ENCODE peak calls at places on chromosomes 7 and 10, in eight cellular contexts. One of them, this sample, is unnamed.
A peak's percentile ranks its signal among the peaks of the same experiment; 100 is the strongest.

GRCh38 chr7:50679218-50680007 is 103.3 kb downstream of the GRB10 start:
- DNase-seq in BE2C: no peak
- DNase-seq in brain microvascular endothelial cell: no peak
- DNase-seq in HL-60: no peak
- DNase-seq in transverse colon: no peak
- DNase-seq in Panc1: peak; percentile 12
- DNase-seq in fibroblast of mammary gland: peak; percentile 74
- DNase-seq in neural progenitor cell: peak; percentile 31
- DNase-seq in this sample: peak; percentile 70

GRCh38 chr10:132891994-132892393 is 50.4 kb downstream of the CFAP46 start:
- DNase-seq in BE2C: no peak
- DNase-seq in brain microvascular endothelial cell: no peak
- DNase-seq in HL-60: no peak
- DNase-seq in transverse colon: no peak
- DNase-seq in Panc1: no peak
- DNase-seq in fibroblast of mammary gland: peak; percentile 15
- DNase-seq in neural progenitor cell: no peak
- DNase-seq in this sample: no peak

GRCh38 chr7:37395618-37396259 is 52.9 kb downstream of the ELMO1 start:
- DNase-seq in BE2C: no peak
- DNase-seq in brain microvascular endothelial cell: no peak
- DNase-seq in HL-60: no peak
- DNase-seq in transverse colon: no peak
- DNase-seq in Panc1: no peak
- DNase-seq in fibroblast of mammary gland: no peak
- DNase-seq in neural progenitor cell: no peak
- DNase-seq in this sample: no peak

GRCh38 chr7:128876586-128876977 is 13.9 kb downstream of the ATP6V1F start:
- DNase-seq in BE2C: no peak
- DNase-seq in brain microvascular endothelial cell: no peak
- DNase-seq in HL-60: no peak
- DNase-seq in transverse colon: peak; percentile 61
- DNase-seq in Panc1: no peak
- DNase-seq in fibroblast of mammary gland: no peak
- DNase-seq in neural progenitor cell: no peak
- DNase-seq in this sample: no peak

GRCh38 chr10:133176546-133176945 is 16.5 kb downstream of the KNDC1 start:
- DNase-seq in BE2C: no peak
- DNase-seq in brain microvascular endothelial cell: no peak
- DNase-seq in HL-60: no peak
- DNase-seq in transverse colon: no peak
- DNase-seq in Panc1: no peak
- DNase-seq in fibroblast of mammary gland: no peak
- DNase-seq in neural progenitor cell: no peak
- DNase-seq in this sample: no peak

GRCh38 chr10:114499630-114500190 is 95.4 kb upstream of the AFAP1L2 start:
- DNase-seq in BE2C: no peak
- DNase-seq in brain microvascular endothelial cell: no peak
- DNase-seq in HL-60: no peak
- DNase-seq in transverse colon: peak; percentile 87
- DNase-seq in Panc1: no peak
- DNase-seq in fibroblast of mammary gland: no peak
- DNase-seq in neural progenitor cell: no peak
- DNase-seq in this sample: no peak

GRCh38 chr7:131057015-131057518 is 270.6 kb upstream of the MKLN1 start:
- DNase-seq in BE2C: no peak
- DNase-seq in brain microvascular endothelial cell: peak; percentile 60
- DNase-seq in HL-60: no peak
- DNase-seq in transverse colon: no peak
- DNase-seq in Panc1: no peak
- DNase-seq in fibroblast of mammary gland: peak; percentile 83
- DNase-seq in neural progenitor cell: no peak
- DNase-seq in this sample: peak; percentile 97

GRCh38 chr10:56178210-56178609 is 182.8 kb downstream of the ZWINT start:
- DNase-seq in BE2C: no peak
- DNase-seq in brain microvascular endothelial cell: no peak
- DNase-seq in HL-60: no peak
- DNase-seq in transverse colon: no peak
- DNase-seq in Panc1: no peak
- DNase-seq in fibroblast of mammary gland: no peak
- DNase-seq in neural progenitor cell: no peak
- DNase-seq in this sample: no peak

GRCh38 chr10:110993024-110993693 is 73.8 kb downstream of the SHOC2 start:
- DNase-seq in BE2C: no peak
- DNase-seq in brain microvascular endothelial cell: peak; percentile 70
- DNase-seq in HL-60: no peak
- DNase-seq in transverse colon: no peak
- DNase-seq in Panc1: no peak
- DNase-seq in fibroblast of mammary gland: peak; percentile 92
- DNase-seq in neural progenitor cell: no peak
- DNase-seq in this sample: peak; percentile 90

GRCh38 chr7:107152011-107152410 is 16.8 kb upstream of the HBP1 start:
- DNase-seq in BE2C: no peak
- DNase-seq in brain microvascular endothelial cell: peak; percentile 32
- DNase-seq in HL-60: no peak
- DNase-seq in transverse colon: no peak
- DNase-seq in Panc1: no peak
- DNase-seq in fibroblast of mammary gland: peak; percentile 73
- DNase-seq in neural progenitor cell: no peak
- DNase-seq in this sample: peak; percentile 70

GRCh38 chr7:51265066-51265907 is 51.3 kb downstream of the COBL start:
- DNase-seq in BE2C: no peak
- DNase-seq in brain microvascular endothelial cell: no peak
- DNase-seq in HL-60: no peak
- DNase-seq in transverse colon: peak; percentile 72
- DNase-seq in Panc1: no peak
- DNase-seq in fibroblast of mammary gland: no peak
- DNase-seq in neural progenitor cell: no peak
- DNase-seq in this sample: no peak

GRCh38 chr7:41028591-41028990 is 674.3 kb downstream of the INHBA start:
- DNase-seq in BE2C: no peak
- DNase-seq in brain microvascular endothelial cell: peak; percentile 32
- DNase-seq in HL-60: no peak
- DNase-seq in transverse colon: no peak
- DNase-seq in Panc1: no peak
- DNase-seq in fibroblast of mammary gland: no peak
- DNase-seq in neural progenitor cell: no peak
- DNase-seq in this sample: no peak

GRCh38 chr7:8155836-8156235 is 106.1 kb downstream of the ICA1 start:
- DNase-seq in BE2C: no peak
- DNase-seq in brain microvascular endothelial cell: no peak
- DNase-seq in HL-60: no peak
- DNase-seq in transverse colon: no peak
- DNase-seq in Panc1: no peak
- DNase-seq in fibroblast of mammary gland: no peak
- DNase-seq in neural progenitor cell: no peak
- DNase-seq in this sample: no peak

GRCh38 chr10:112952282-112952991 is 2.4 kb downstream of the TCF7L2 start:
- DNase-seq in BE2C: peak; percentile 16
- DNase-seq in brain microvascular endothelial cell: no peak
- DNase-seq in HL-60: no peak
- DNase-seq in transverse colon: peak; percentile 25
- DNase-seq in Panc1: no peak
- DNase-seq in fibroblast of mammary gland: no peak
- DNase-seq in neural progenitor cell: peak; percentile 78
- DNase-seq in this sample: peak; percentile 41

GRCh38 chr7:12709731-12710502 is 22.5 kb downstream of the ARL4A start:
- DNase-seq in BE2C: no peak
- DNase-seq in brain microvascular endothelial cell: no peak
- DNase-seq in HL-60: no peak
- DNase-seq in transverse colon: no peak
- DNase-seq in Panc1: no peak
- DNase-seq in fibroblast of mammary gland: peak; percentile 69
- DNase-seq in neural progenitor cell: no peak
- DNase-seq in this sample: peak; percentile 72

GRCh38 chr7:25750738-25751529 is 401.1 kb upstream of the NFE2L3 start:
- DNase-seq in BE2C: no peak
- DNase-seq in brain microvascular endothelial cell: no peak
- DNase-seq in HL-60: no peak
- DNase-seq in transverse colon: no peak
- DNase-seq in Panc1: no peak
- DNase-seq in fibroblast of mammary gland: no peak
- DNase-seq in neural progenitor cell: no peak
- DNase-seq in this sample: peak; percentile 13

GRCh38 chr10:31819393-31819820 is 109.2 kb downstream of the ARHGAP12 start:
- DNase-seq in BE2C: no peak
- DNase-seq in brain microvascular endothelial cell: peak; percentile 5
- DNase-seq in HL-60: no peak
- DNase-seq in transverse colon: no peak
- DNase-seq in Panc1: no peak
- DNase-seq in fibroblast of mammary gland: peak; percentile 84
- DNase-seq in neural progenitor cell: no peak
- DNase-seq in this sample: no peak

GRCh38 chr10:132677905-132678298 is 108.0 kb downstream of the NKX6-2 start:
- DNase-seq in BE2C: peak; percentile 30
- DNase-seq in brain microvascular endothelial cell: no peak
- DNase-seq in HL-60: no peak
- DNase-seq in transverse colon: no peak
- DNase-seq in Panc1: no peak
- DNase-seq in fibroblast of mammary gland: no peak
- DNase-seq in neural progenitor cell: no peak
- DNase-seq in this sample: no peak

GRCh38 chr10:72337039-72337629 is 17.6 kb downstream of the DNAJB12 start:
- DNase-seq in BE2C: peak; percentile 92
- DNase-seq in brain microvascular endothelial cell: peak; percentile 57
- DNase-seq in HL-60: no peak
- DNase-seq in transverse colon: peak; percentile 86
- DNase-seq in Panc1: no peak
- DNase-seq in fibroblast of mammary gland: peak; percentile 77
- DNase-seq in neural progenitor cell: peak; percentile 84
- DNase-seq in this sample: peak; percentile 82

GRCh38 chr10:28661035-28661434 is 16.3 kb upstream of the BAMBI start:
- DNase-seq in BE2C: no peak
- DNase-seq in brain microvascular endothelial cell: peak; percentile 88
- DNase-seq in HL-60: no peak
- DNase-seq in transverse colon: no peak
- DNase-seq in Panc1: no peak
- DNase-seq in fibroblast of mammary gland: peak; percentile 87
- DNase-seq in neural progenitor cell: no peak
- DNase-seq in this sample: peak; percentile 92

GRCh38 chr10:7071421-7071820 is 339.4 kb downstream of the SFMBT2 start:
- DNase-seq in BE2C: no peak
- DNase-seq in brain microvascular endothelial cell: no peak
- DNase-seq in HL-60: no peak
- DNase-seq in transverse colon: no peak
- DNase-seq in Panc1: no peak
- DNase-seq in fibroblast of mammary gland: no peak
- DNase-seq in neural progenitor cell: no peak
- DNase-seq in this sample: no peak

GRCh38 chr7:18580945-18581344 is 85.4 kb downstream of the HDAC9 start:
- DNase-seq in BE2C: no peak
- DNase-seq in brain microvascular endothelial cell: no peak
- DNase-seq in HL-60: no peak
- DNase-seq in transverse colon: no peak
- DNase-seq in Panc1: no peak
- DNase-seq in fibroblast of mammary gland: no peak
- DNase-seq in neural progenitor cell: no peak
- DNase-seq in this sample: no peak

GRCh38 chr10:85888559-85888958 is 478.0 kb downstream of the GRID1 start:
- DNase-seq in BE2C: no peak
- DNase-seq in brain microvascular endothelial cell: no peak
- DNase-seq in HL-60: no peak
- DNase-seq in transverse colon: no peak
- DNase-seq in Panc1: no peak
- DNase-seq in fibroblast of mammary gland: no peak
- DNase-seq in neural progenitor cell: no peak
- DNase-seq in this sample: no peak

GRCh38 chr10:15715619-15716227 is 4.0 kb downstream of the ITGA8 start:
- DNase-seq in BE2C: peak; percentile 12
- DNase-seq in brain microvascular endothelial cell: peak; percentile 19
- DNase-seq in HL-60: no peak
- DNase-seq in transverse colon: no peak
- DNase-seq in Panc1: no peak
- DNase-seq in fibroblast of mammary gland: peak; percentile 38
- DNase-seq in neural progenitor cell: peak; percentile 56
- DNase-seq in this sample: peak; percentile 54

GRCh38 chr7:66050337-66050957 is 25.2 kb upstream of the ASL start:
- DNase-seq in BE2C: peak; percentile 46
- DNase-seq in brain microvascular endothelial cell: no peak
- DNase-seq in HL-60: no peak
- DNase-seq in transverse colon: no peak
- DNase-seq in Panc1: no peak
- DNase-seq in fibroblast of mammary gland: no peak
- DNase-seq in neural progenitor cell: no peak
- DNase-seq in this sample: no peak

GRCh38 chr7:97844036-97844435 is 28.2 kb downstream of the ASNS start:
- DNase-seq in BE2C: no peak
- DNase-seq in brain microvascular endothelial cell: no peak
- DNase-seq in HL-60: no peak
- DNase-seq in transverse colon: no peak
- DNase-seq in Panc1: no peak
- DNase-seq in fibroblast of mammary gland: peak; percentile 24
- DNase-seq in neural progenitor cell: no peak
- DNase-seq in this sample: peak; percentile 46
- TF ChIP-seq CTCF in BE2C: peak; percentile 33
- TF ChIP-seq CTCF in brain microvascular endothelial cell: peak; percentile 17
- TF ChIP-seq CTCF in HL-60: no peak
- TF ChIP-seq CTCF in transverse colon: no peak
- TF ChIP-seq CTCF in Panc1: peak; percentile 38
- TF ChIP-seq CTCF in fibroblast of mammary gland: peak; percentile 26
- TF ChIP-seq CTCF in neural progenitor cell: peak; percentile 6
- TF ChIP-seq CTCF in this sample: peak; percentile 45

GRCh38 chr7:21253740-21254687 is 173.9 kb upstream of the SP4 start:
- DNase-seq in BE2C: peak; percentile 61
- DNase-seq in brain microvascular endothelial cell: peak; percentile 51
- DNase-seq in HL-60: no peak
- DNase-seq in transverse colon: peak; percentile 57
- DNase-seq in Panc1: peak; percentile 47
- DNase-seq in fibroblast of mammary gland: peak; percentile 35
- DNase-seq in neural progenitor cell: peak; percentile 91
- DNase-seq in this sample: peak; percentile 76
- H3K4me3 ChIP-seq in BE2C: no peak overlapping the region
- H3K4me3 ChIP-seq in brain microvascular endothelial cell: no peak overlapping the region
- H3K4me3 ChIP-seq in HL-60: no peak overlapping the region
- H3K4me3 ChIP-seq in transverse colon: no peak overlapping the region
- H3K4me3 ChIP-seq in Panc1: no peak overlapping the region
- H3K4me3 ChIP-seq in fibroblast of mammary gland: no peak overlapping the region
- H3K4me3 ChIP-seq in neural progenitor cell: peak overlapping the region; percentile 39
- H3K4me3 ChIP-seq in this sample: no peak overlapping the region

DNA sequence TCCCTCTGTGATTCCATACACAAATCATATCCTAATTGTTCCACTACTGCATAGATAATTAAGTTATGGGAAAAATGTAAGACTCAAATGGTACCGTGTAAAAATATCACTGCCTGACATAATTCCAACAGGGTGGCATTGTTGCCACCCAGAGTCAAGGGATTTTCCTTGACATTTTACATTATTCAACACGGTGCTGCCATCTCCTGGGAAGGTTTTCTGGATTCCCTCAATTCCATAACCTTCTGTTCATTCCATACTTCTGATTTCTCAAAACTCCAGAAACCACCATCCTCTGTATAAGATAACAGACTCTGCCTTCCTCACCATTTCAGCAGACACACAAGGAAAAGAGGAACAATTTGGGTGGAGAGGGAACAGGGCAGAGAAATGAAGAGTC is 495.9 kb downstream of the XPNPEP1 start:
- DNase-seq in BE2C: no peak
- DNase-seq in brain microvascular endothelial cell: no peak
- DNase-seq in HL-60: no peak
- DNase-seq in transverse colon: no peak
- DNase-seq in Panc1: no peak
- DNase-seq in fibroblast of mammary gland: no peak
- DNase-seq in neural progenitor cell: no peak
- DNase-seq in this sample: peak; percentile 2
- TF ChIP-seq CTCF in BE2C: no peak
- TF ChIP-seq CTCF in brain microvascular endothelial cell: peak; percentile 21
- TF ChIP-seq CTCF in HL-60: no peak
- TF ChIP-seq CTCF in transverse colon: no peak
- TF ChIP-seq CTCF in Panc1: no peak
- TF ChIP-seq CTCF in fibroblast of mammary gland: no peak
- TF ChIP-seq CTCF in neural progenitor cell: peak; percentile 42
- TF ChIP-seq CTCF in this sample: no peak

GRCh38 chr10:1026578-1026977 is 919 bp upstream of the IDI2 start:
- DNase-seq in BE2C: no peak
- DNase-seq in brain microvascular endothelial cell: no peak
- DNase-seq in HL-60: no peak
- DNase-seq in transverse colon: no peak
- DNase-seq in Panc1: no peak
- DNase-seq in fibroblast of mammary gland: no peak
- DNase-seq in neural progenitor cell: no peak
- DNase-seq in this sample: no peak
- H3K4me3 ChIP-seq in BE2C: no peak overlapping the region
- H3K4me3 ChIP-seq in brain microvascular endothelial cell: no peak overlapping the region
- H3K4me3 ChIP-seq in HL-60: no peak overlapping the region
- H3K4me3 ChIP-seq in transverse colon: no peak overlapping the region
- H3K4me3 ChIP-seq in Panc1: no peak overlapping the region
- H3K4me3 ChIP-seq in fibroblast of mammary gland: no peak overlapping the region
- H3K4me3 ChIP-seq in neural progenitor cell: no peak overlapping the region
- H3K4me3 ChIP-seq in this sample: no peak overlapping the region

This sample was measured in choroid plexus epithelial cell.